ENCODE peak calls at places on chromosomes 13 and 19, in seven cellular contexts. Y is activated T-cell treated with anti-CD3 and anti-CD28 coated beads, Interleukin-2, amount 50 U/mL, for 48 hours; C is endothelial cell; U is iris pigment epithelial cell; L is caudate nucleus; M is cardiac septum; H is stimulated activated CD8-positive, alpha-beta memory T cell treated with anti-CD3 and anti-CD28 coated beads, Interleukin-15, amount 100 ng/mL, for 24 hours. Q is an unnamed sample.

GRCh38 chr19:1214862-1215731 is 9.5 kb downstream of the STK11 start:
- DNase-seq in Y (no peak), C (no peak), U (no peak), L (peak; percentile 47), M (peak; percentile 87), H (no peak), Q (peak; percentile 43)

GRCh38 chr19:3276341-3276799 is 51.9 kb downstream of the CELF5 start:
- DNase-seq in Y (no peak), C (peak; percentile 30), U (no peak), L (no peak), M (no peak), H (no peak), Q (no peak)

GRCh38 chr13:44429311-44429710 is 55.7 kb downstream of the SERP2 start:
- DNase-seq in Y (no peak), C (no peak), U (no peak), L (no peak), M (no peak), H (no peak), Q (no peak)

GRCh38 chr19:5484398-5485285 is 29.4 kb downstream of the ZNRF4 start:
- DNase-seq in Y (no peak), C (no peak), U (peak; percentile 22), L (no peak), M (no peak), H (no peak), Q (no peak)

GRCh38 chr13:43301341-43301969 is 278.1 kb downstream of the DNAJC15 start:
- DNase-seq in Y (no peak), C (no peak), U (no peak), L (no peak), M (no peak), H (no peak), Q (no peak)

GRCh38 chr13:22927008-22927393 is 253.8 kb upstream of the SGCG start:
- DNase-seq in Y (no peak), C (no peak), U (no peak), L (no peak), M (no peak), H (no peak), Q (no peak)

GRCh38 chr19:58033741-58034475 is at the start of gene ZSCAN1:
- DNase-seq in Y (peak; percentile 44), C (peak; percentile 9), U (peak; percentile 82), L (peak; percentile 86), M (peak; percentile 89), H (no peak), Q (peak; percentile 78)

GRCh38 chr19:8361921-8362793 is 1.8 kb upstream of the ANGPTL4 start:
- DNase-seq in Y (peak; percentile 63), C (no peak), U (peak; percentile 99), L (peak; percentile 51), M (peak; percentile 94), H (no peak), Q (peak; percentile 73)

GRCh38 chr19:18205180-18205915 is 1.5 kb upstream of the RAB3A start:
- DNase-seq in Y (peak; percentile 73), C (peak; percentile 65), U (peak; percentile 78), L (peak; percentile 29), M (peak; percentile 94), H (no peak), Q (peak; percentile 48)

GRCh38 chr19:16143399-16144215 is at the start of gene HSH2D:
- DNase-seq in Y (peak; percentile 83), C (no peak), U (no peak), L (no peak), M (peak; percentile 95), H (peak; percentile 38), Q (no peak)

GRCh38 chr13:29591310-29591709 is 4.2 kb downstream of the SLC7A1 start:
- DNase-seq in Y (no peak), C (no peak), U (peak; percentile 70), L (no peak), M (no peak), H (no peak), Q (no peak)

GRCh38 chr19:2747349-2747748 is 7.5 kb upstream of the SLC39A3 start:
- DNase-seq in Y (no peak), C (no peak), U (no peak), L (no peak), M (no peak), H (no peak), Q (no peak)

GRCh38 chr19:55173717-55174409 is 6.2 kb downstream of the SYT5 start:
- DNase-seq in Y (peak; percentile 80), C (peak; percentile 54), U (peak; percentile 78), L (no peak), M (peak; percentile 84), H (no peak), Q (peak; percentile 27)

GRCh38 chr13:33270906-33271538 is 14.5 kb downstream of the STARD13 start:
- DNase-seq in Y (no peak), C (no peak), U (peak; percentile 52), L (no peak), M (no peak), H (no peak), Q (no peak)

GRCh38 chr19:2309734-2310362 is 1.9 kb upstream of the LINGO3 start:
- DNase-seq in Y (no peak), C (no peak), U (no peak), L (no peak), M (no peak), H (no peak), Q (no peak)

GRCh38 chr13:25699600-25699999 is 327.8 kb downstream of the ATP8A2 start:
- DNase-seq in Y (no peak), C (no peak), U (no peak), L (no peak), M (no peak), H (no peak), Q (no peak)

GRCh38 chr19:45752639-45753038 is 16.4 kb downstream of the SIX5 start:
- DNase-seq in Y (no peak), C (no peak), U (no peak), L (no peak), M (no peak), H (no peak), Q (no peak)

GRCh38 chr13:24007979-24008620 is 110.8 kb upstream of the C1QTNF9B start:
- DNase-seq in Y (no peak), C (no peak), U (no peak), L (no peak), M (no peak), H (no peak), Q (no peak)

GRCh38 chr19:12838182-12838890 is at the start of gene MAST1:
- DNase-seq in Y (peak; percentile 78), C (peak; percentile 68), U (no peak), L (no peak), M (no peak), H (no peak), Q (no peak)

GRCh38 chr13:90757127-90757680 is 590.3 kb upstream of the MIR17HG start:
- DNase-seq in Y (no peak), C (no peak), U (no peak), L (no peak), M (no peak), H (no peak), Q (no peak)

GRCh38 chr13:32254416-32254815 is 60.7 kb downstream of the ZAR1L start:
- DNase-seq in Y (no peak), C (no peak), U (no peak), L (no peak), M (no peak), H (no peak), Q (no peak)

GRCh38 chr19:1406496-1406817 is 929 bp upstream of the DAZAP1 start:
- DNase-seq in Y (no peak), C (no peak), U (no peak), L (no peak), M (no peak), H (no peak), Q (no peak)

GRCh38 chr19:54708781-54709180 is 15.5 kb upstream of the KIR3DL3 start:
- DNase-seq in Y (no peak), C (no peak), U (no peak), L (no peak), M (no peak), H (no peak), Q (no peak)

GRCh38 chr19:51320258-51320657 is 8.8 kb downstream of the IGLON5 start:
- DNase-seq in Y (no peak), C (no peak), U (no peak), L (no peak), M (no peak), H (no peak), Q (no peak)

GRCh38 chr19:20039203-20039723 is at the start of gene ZNF682:
- DNase-seq in Y (peak; percentile 96), C (peak; percentile 95), U (peak; percentile 96), L (peak; percentile 89), M (peak; percentile 93), H (peak; percentile 70), Q (peak; percentile 79)

GRCh38 chr19:769610-770009 is 18.7 kb downstream of the MISP start:
- DNase-seq in Y (no peak), C (no peak), U (no peak), L (no peak), M (no peak), H (no peak), Q (no peak)

GRCh38 chr19:30084390-30084819 is 142.4 kb downstream of the URI1 start:
- DNase-seq in Y (no peak), C (no peak), U (no peak), L (no peak), M (no peak), H (no peak), Q (no peak)

GRCh38 chr13:28012383-28012782 is 23.9 kb upstream of the URAD start:
- DNase-seq in Y (no peak), C (no peak), U (peak; percentile 15), L (no peak), M (no peak), H (no peak), Q (no peak)

GRCh38 chr13:37360556-37360955 is 238.0 kb downstream of the POSTN start:
- DNase-seq in Y (no peak), C (no peak), U (peak; percentile 40), L (no peak), M (no peak), H (no peak), Q (no peak)

GRCh38 chr13:39531646-39532045 is 71.3 kb downstream of the LHFPL6 start:
- DNase-seq in Y (no peak), C (no peak), U (peak; percentile 83), L (no peak), M (no peak), H (no peak), Q (no peak)

GRCh38 chr13:36918246-36919060 is 1.6 kb downstream of the SMAD9 start:
- DNase-seq in Y (no peak), C (no peak), U (peak; percentile 31), L (no peak), M (no peak), H (no peak), Q (no peak)

GRCh38 chr13:44271031-44271433 is 102.6 kb upstream of the SERP2 start:
- DNase-seq in Y (no peak), C (no peak), U (peak; percentile 84), L (no peak), M (no peak), H (no peak), Q (no peak)

GRCh38 chr13:113437408-113438010 is 15.8 kb downstream of the ADPRHL1 start:
- DNase-seq in Y (no peak), C (no peak), U (no peak), L (no peak), M (no peak), H (no peak), Q (no peak)

Q was measured in amygdala.